ENCODE peak calls at places on chromosomes 7 and 10, in ten cellular contexts. X, R, O, H, F, M, I, G, T and Q are unnamed samples.

GRCh38 chr10:77036993-77037734 is 600.4 kb downstream of the KCNMA1 start:
- DNase-seq in X (peak; percentile 25), R (no peak), O (peak; percentile 34), H (no peak), F (peak; percentile 9), M (no peak), I (peak; percentile 51), G (no peak), T (no peak), Q (no peak)

GRCh38 chr10:6139470-6139869 is 50.6 kb downstream of the RBM17 start:
- DNase-seq in X (no peak), R (peak; percentile 41), O (no peak), H (peak; percentile 58), F (no peak), M (no peak), I (no peak), G (no peak), T (no peak), Q (no peak)

GRCh38 chr10:21692909-21693308 is 158.9 kb downstream of the MLLT10 start:
- DNase-seq in X (no peak), R (no peak), O (no peak), H (no peak), F (no peak), M (no peak), I (no peak), G (no peak), T (no peak), Q (no peak)

GRCh38 chr7:93739422-93739821 is 151.1 kb downstream of the TFPI2 start:
- DNase-seq in X (no peak), R (no peak), O (no peak), H (no peak), F (no peak), M (no peak), I (no peak), G (no peak), T (no peak), Q (no peak)

GRCh38 chr7:40047661-40048060 is 86.8 kb downstream of the MPLKIP start:
- DNase-seq in X (no peak), R (no peak), O (no peak), H (no peak), F (peak; percentile 4), M (no peak), I (no peak), G (no peak), T (no peak), Q (no peak)

GRCh38 chr10:111129348-111129747 is 52.5 kb downstream of the ADRA2A start:
- DNase-seq in X (no peak), R (no peak), O (no peak), H (no peak), F (no peak), M (no peak), I (no peak), G (no peak), T (no peak), Q (no peak)

GRCh38 chr7:99876933-99877332 is at the start of gene OR2AE1:
- DNase-seq in X (no peak), R (no peak), O (no peak), H (no peak), F (no peak), M (no peak), I (no peak), G (no peak), T (no peak), Q (no peak)

GRCh38 chr7:101702362-101702850 is 73.3 kb upstream of the MYL10 start:
- DNase-seq in X (no peak), R (no peak), O (no peak), H (no peak), F (peak; percentile 56), M (no peak), I (peak; percentile 23), G (no peak), T (no peak), Q (no peak)

GRCh38 chr10:71077143-71077581 is 135.2 kb upstream of the UNC5B start:
- DNase-seq in X (no peak), R (peak; percentile 45), O (no peak), H (peak; percentile 63), F (no peak), M (no peak), I (no peak), G (peak; percentile 14), T (no peak), Q (peak; percentile 37)

GRCh38 chr10:18273039-18273438 is 132.8 kb downstream of the CACNB2 start:
- DNase-seq in X (no peak), R (no peak), O (no peak), H (no peak), F (no peak), M (no peak), I (no peak), G (no peak), T (no peak), Q (no peak)

GRCh38 chr7:113812881-113813280 is 105.9 kb downstream of the PPP1R3A start:
- DNase-seq in X (no peak), R (no peak), O (no peak), H (no peak), F (no peak), M (no peak), I (no peak), G (no peak), T (no peak), Q (no peak)

GRCh38 chr10:122420624-122421007 is 33.8 kb upstream of the ARMS2 start:
- DNase-seq in X (no peak), R (no peak), O (no peak), H (no peak), F (no peak), M (no peak), I (no peak), G (no peak), T (no peak), Q (no peak)

GRCh38 chr7:44257618-44258422 is 57.0 kb downstream of the YKT6 start:
- DNase-seq in X (peak; percentile 89), R (no peak), O (no peak), H (peak; percentile 91), F (peak; percentile 67), M (peak; percentile 21), I (no peak), G (peak; percentile 34), T (peak; percentile 80), Q (no peak)

GRCh38 chr7:137443616-137444015 is 100.1 kb upstream of the PTN start:
- DNase-seq in X (no peak), R (no peak), O (no peak), H (no peak), F (no peak), M (no peak), I (no peak), G (no peak), T (no peak), Q (no peak)

GRCh38 chr10:50541921-50542320 is 81.8 kb downstream of the SGMS1 start:
- DNase-seq in X (no peak), R (no peak), O (no peak), H (no peak), F (no peak), M (no peak), I (no peak), G (no peak), T (no peak), Q (no peak)

GRCh38 chr10:50544857-50545429 is 78.8 kb downstream of the SGMS1 start:
- DNase-seq in X (no peak), R (no peak), O (no peak), H (no peak), F (no peak), M (no peak), I (no peak), G (no peak), T (no peak), Q (no peak)

GRCh38 chr10:50542871-50543270 is 80.9 kb downstream of the SGMS1 start:
- DNase-seq in X (no peak), R (no peak), O (no peak), H (no peak), F (no peak), M (no peak), I (no peak), G (no peak), T (no peak), Q (no peak)

GRCh38 chr10:50544095-50544856 is 79.5 kb downstream of the SGMS1 start:
- DNase-seq in X (no peak), R (no peak), O (no peak), H (no peak), F (no peak), M (no peak), I (no peak), G (no peak), T (no peak), Q (no peak)

GRCh38 chr10:50545846-50546245 is 77.9 kb downstream of the SGMS1 start:
- DNase-seq in X (no peak), R (no peak), O (no peak), H (no peak), F (no peak), M (no peak), I (no peak), G (no peak), T (no peak), Q (no peak)
- TF ChIP-seq POLR2AphosphoS5 in X (no peak), R (no peak), O (no peak), H (no peak), F (no peak), M (no peak), I (no peak), G (no peak), T (no peak), Q (no peak)

GRCh38 chr7:149838224-149838991 is at the start of gene ZNF862:
- DNase-seq in X (peak; percentile 98), R (peak; percentile 98), O (peak; percentile 96), H (peak; percentile 100), F (peak; percentile 95), M (peak; percentile 93), I (peak; percentile 97), G (peak; percentile 99), T (peak; percentile 98), Q (peak; percentile 99)
- TF ChIP-seq POLR2A in X (peak; percentile 51), R (no peak), O (no peak), H (no peak), F (peak; percentile 80), M (peak; percentile 36), I (peak; percentile 59), G (peak; percentile 30), T (peak; percentile 74), Q (peak; percentile 51)

DNA sequence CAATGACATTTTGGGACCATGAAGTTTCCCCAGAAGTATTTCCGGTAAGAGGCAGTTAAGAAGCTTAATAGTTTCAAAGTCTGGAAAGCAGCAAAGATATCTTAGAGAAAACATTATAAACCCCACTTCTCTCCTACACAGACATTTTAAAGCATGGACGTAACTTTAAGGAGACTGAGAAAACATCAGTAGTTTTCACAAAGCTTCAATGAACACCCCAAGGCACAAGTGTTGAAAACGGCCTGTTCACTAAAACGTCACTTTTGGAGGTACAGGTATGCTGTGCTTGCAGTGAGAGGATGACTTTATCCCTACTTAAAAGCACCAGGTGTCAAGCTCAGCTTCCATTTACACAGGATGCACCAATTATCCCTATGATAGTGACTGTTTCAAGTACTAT is 25.0 kb downstream of the NCOA4 start:
- DNase-seq in X (no peak), R (no peak), O (no peak), H (no peak), F (no peak), M (no peak), I (no peak), G (no peak), T (no peak), Q (no peak)
- TF ChIP-seq POLR2AphosphoS5 in X (no peak), R (no peak), O (no peak), H (no peak), F (peak; percentile 34), M (no peak), I (no peak), G (no peak), T (no peak), Q (no peak)

DNA sequence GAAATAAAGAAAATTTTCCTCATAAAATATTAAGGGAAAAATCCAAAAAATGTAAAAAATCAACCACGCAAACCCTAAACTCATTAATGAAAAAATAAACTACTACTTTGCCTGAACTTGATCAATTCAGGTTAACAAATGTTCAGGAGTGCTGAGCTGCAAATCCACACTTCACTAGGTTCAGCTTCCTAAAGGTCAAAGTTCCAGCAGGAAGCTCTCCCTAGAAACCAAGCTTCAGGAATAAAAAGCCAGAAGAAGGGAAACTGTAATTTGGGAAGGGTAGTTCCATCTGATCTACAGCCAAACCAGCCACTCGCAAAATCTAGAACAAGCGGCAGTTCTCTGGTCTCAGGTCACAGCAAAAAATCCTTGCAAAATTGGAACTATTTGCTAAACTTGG is 7.8 kb upstream of the NMT2 start:
- DNase-seq in X (no peak), R (no peak), O (no peak), H (no peak), F (no peak), M (no peak), I (no peak), G (no peak), T (no peak), Q (no peak)
- TF ChIP-seq POLR2A in X (no peak), R (no peak), O (no peak), H (no peak), F (no peak), M (no peak), I (no peak), G (no peak), T (no peak), Q (no peak)